ENCODE peak calls at places on chromosomes 2 and 18, in seven cellular contexts. F is stimulated activated CD4-positive, alpha-beta T cell treated with anti-CD3 and anti-CD28 coated beads, Interleukin-12 subunit alpha, Interleukin-12 subunit beta, amount 100 ng/mL, for 24 hours; K is Caki2; A is GM20000; R is left lung; L is fibroblast of lung; G is stimulated activated CD8-positive, alpha-beta memory T cell treated with anti-CD3 and anti-CD28 coated beads, Interleukin-12 subunit alpha, Interleukin-12 subunit beta, amount 100 ng/mL, for 1 hour. E is an unnamed sample.

GRCh38 chr2:85131116-85131515 is 2.1 kb upstream of the TCF7L1 start:
- DNase-seq in A (no peak), F (no peak), G (no peak), R (no peak), L (peak; percentile 55), K (no peak), E (no peak)

GRCh38 chr2:12448846-12449480 is 267.8 kb upstream of the TRIB2 start:
- DNase-seq in R (no peak), A (no peak), G (no peak), K (no peak), F (no peak), L (no peak), E (no peak)

GRCh38 chr2:54479422-54479821 is 23.3 kb downstream of the SPTBN1 start:
- DNase-seq in L (peak; percentile 47), G (no peak), F (no peak), A (no peak), K (no peak), R (no peak), E (no peak)

GRCh38 chr2:219001577-219002394 is 8.6 kb upstream of the CRYBA2 start:
- DNase-seq in L (no peak), G (peak; percentile 19), F (peak; percentile 32), A (peak; percentile 70), K (no peak), R (peak; percentile 93), E (no peak)

GRCh38 chr2:121451373-121451772 is 79.3 kb upstream of the RNU4ATAC start:
- DNase-seq in G (no peak), R (no peak), F (no peak), K (no peak), L (peak; percentile 94), A (no peak), E (no peak)

GRCh38 chr2:81213598-81213997 is 909.0 kb upstream of the LRRTM1 start:
- DNase-seq in A (no peak), K (no peak), G (no peak), R (no peak), L (no peak), F (no peak), E (no peak)

GRCh38 chr2:8634466-8635172 is 47.2 kb upstream of the ID2 start:
- DNase-seq in L (no peak), K (no peak), G (no peak), A (no peak), F (no peak), R (no peak), E (no peak)

GRCh38 chr18:52409732-52410131 is 69.7 kb downstream of the DCC start:
- DNase-seq in R (no peak), K (peak; percentile 40), F (no peak), L (no peak), G (no peak), A (peak; percentile 37), E (no peak)

GRCh38 chr2:121254748-121255147 is 30.3 kb downstream of the TFCP2L1 start:
- DNase-seq in A (no peak), G (no peak), K (no peak), F (no peak), R (no peak), L (no peak), E (no peak)

GRCh38 chr2:219615036-219615435 is 12.4 kb upstream of the SLC4A3 start:
- DNase-seq in G (no peak), L (no peak), F (no peak), K (no peak), A (no peak), R (no peak), E (no peak)

GRCh38 chr2:37119182-37119581 is 34.9 kb downstream of the GPATCH11 start:
- DNase-seq in K (peak; percentile 13), R (no peak), L (no peak), A (no peak), F (no peak), G (no peak), E (no peak)

GRCh38 chr2:196249860-196250259 is 78.5 kb upstream of the STK17B start:
- DNase-seq in K (no peak), R (no peak), G (no peak), F (no peak), A (peak; percentile 35), L (peak; percentile 29), E (no peak)

GRCh38 chr2:628651-629050 is 48.6 kb downstream of the TMEM18 start:
- DNase-seq in G (no peak), L (no peak), A (no peak), R (no peak), F (no peak), K (no peak), E (no peak)

GRCh38 chr2:112602917-112603316 is 18.5 kb downstream of the CHCHD5 start:
- DNase-seq in F (no peak), G (no peak), K (no peak), L (no peak), A (no peak), R (no peak), E (no peak)

GRCh38 chr2:61543062-61543461 is 4.9 kb upstream of the XPO1 start:
- DNase-seq in G (no peak), L (no peak), R (no peak), K (no peak), F (no peak), A (no peak), E (no peak)

GRCh38 chr2:232957607-232958211 is 55.3 kb downstream of the NGEF start:
- DNase-seq in F (no peak), K (no peak), G (no peak), A (peak; percentile 32), R (no peak), L (no peak), E (no peak)

GRCh38 chr18:9876867-9877654 is 8.7 kb upstream of the TXNDC2 start:
- DNase-seq in R (no peak), F (no peak), G (no peak), A (no peak), L (peak; percentile 95), K (peak; percentile 91), E (no peak)

GRCh38 chr2:109487237-109487869 is 126.4 kb downstream of the SEPTIN10 start:
- DNase-seq in F (no peak), K (peak; percentile 72), L (peak; percentile 89), R (no peak), G (no peak), A (no peak), E (no peak)

GRCh38 chr2:135664623-135665068 is 77.0 kb upstream of the UBXN4 start:
- DNase-seq in L (no peak), R (no peak), F (no peak), G (no peak), K (no peak), A (no peak), E (no peak)

GRCh38 chr2:201806442-201806841 is at the start of gene CDK15:
- DNase-seq in A (no peak), F (no peak), K (no peak), L (peak; percentile 93), R (no peak), G (no peak), E (no peak)

GRCh38 chr2:64966017-64966416 is 23.2 kb upstream of the SLC1A4 start:
- DNase-seq in A (no peak), G (no peak), R (no peak), F (no peak), L (no peak), K (no peak), E (no peak)

GRCh38 chr18:13558132-13558531 is 168.2 kb downstream of the FAM210A start:
- DNase-seq in A (peak; percentile 73), G (no peak), K (peak; percentile 16), L (peak; percentile 41), R (no peak), F (no peak), E (no peak)

GRCh38 chr18:77108001-77108692 is 24.4 kb downstream of the MBP start:
- DNase-seq in K (no peak), A (no peak), G (no peak), F (no peak), R (no peak), L (peak; percentile 97), E (peak; percentile 47)

GRCh38 chr18:63725682-63726480 is 23.1 kb downstream of the SERPINB11 start:
- DNase-seq in A (no peak), K (no peak), L (no peak), F (no peak), G (no peak), R (no peak), E (no peak)

GRCh38 chr2:101961287-101962242 is 30.2 kb upstream of the IL1R2 start:
- DNase-seq in K (no peak), L (peak; percentile 100), F (no peak), R (no peak), G (no peak), A (no peak), E (no peak)

GRCh38 chr2:218829868-218830451 is 1.6 kb downstream of the PRKAG3 start:
- DNase-seq in F (no peak), A (no peak), K (no peak), L (no peak), R (no peak), G (no peak), E (no peak)

GRCh38 chr18:38077219-38077618 is 511.6 kb upstream of the CELF4 start:
- DNase-seq in F (no peak), L (no peak), K (no peak), R (no peak), G (no peak), A (no peak), E (no peak)

GRCh38 chr2:170155022-170155722 is 22.8 kb upstream of the MYO3B start:
- DNase-seq in R (no peak), G (no peak), A (peak; percentile 66), K (no peak), F (no peak), L (peak; percentile 43), E (no peak)

GRCh38 chr18:45656194-45656593 is 40.9 kb downstream of the SLC14A2 start:
- DNase-seq in A (no peak), K (no peak), R (no peak), F (no peak), L (no peak), G (no peak), E (no peak)

GRCh38 chr2:61853086-61853847 is 593 bp downstream of the FAM161A start:
- DNase-seq in A (peak; percentile 70), L (peak; percentile 52), K (peak; percentile 81), F (peak; percentile 48), R (no peak), G (no peak), E (no peak)

GRCh38 chr2:101658387-101658786 is 39.1 kb upstream of the MAP4K4 start:
- DNase-seq in L (no peak), K (no peak), G (no peak), A (no peak), F (no peak), R (no peak), E (no peak)

E was measured in T-cell.